ENCODE peak calls at places on chromosomes 16 and 17, in six cellular contexts. One of them, this sample, is unnamed.
A peak's percentile ranks its signal among the peaks of the same experiment; 100 is the strongest.

GRCh38 chr17:3792481-3792880 is 8.5 kb downstream of the ITGAE start:
- DNase-seq in transverse colon: no peak
- DNase-seq in neural progenitor cell: no peak
- DNase-seq in ascending aorta: no peak
- DNase-seq in neuronal stem cell: no peak
- DNase-seq in AG10803: no peak
- DNase-seq in this sample: no peak

GRCh38 chr17:42329025-42329976 is 41.0 kb downstream of the STAT5A start:
- DNase-seq in transverse colon: no peak
- DNase-seq in neural progenitor cell: peak; percentile 90
- DNase-seq in ascending aorta: no peak
- DNase-seq in neuronal stem cell: peak; percentile 80
- DNase-seq in AG10803: peak; percentile 80
- DNase-seq in this sample: no peak

GRCh38 chr17:14616508-14616907 is 315.6 kb downstream of the HS3ST3B1 start:
- DNase-seq in transverse colon: no peak
- DNase-seq in neural progenitor cell: no peak
- DNase-seq in ascending aorta: no peak
- DNase-seq in neuronal stem cell: no peak
- DNase-seq in AG10803: peak; percentile 13
- DNase-seq in this sample: no peak

GRCh38 chr16:70568601-70569217 is 45.1 kb downstream of the SF3B3 start:
- DNase-seq in transverse colon: no peak
- DNase-seq in neural progenitor cell: no peak
- DNase-seq in ascending aorta: no peak
- DNase-seq in neuronal stem cell: no peak
- DNase-seq in AG10803: no peak
- DNase-seq in this sample: no peak

GRCh38 chr17:45722161-45722560 is 62.0 kb upstream of the CRHR1 start:
- DNase-seq in transverse colon: no peak
- DNase-seq in neural progenitor cell: peak; percentile 83
- DNase-seq in ascending aorta: no peak
- DNase-seq in neuronal stem cell: no peak
- DNase-seq in AG10803: no peak
- DNase-seq in this sample: no peak

GRCh38 chr17:57911021-57911420 is 44.2 kb downstream of the CUEDC1 start:
- DNase-seq in transverse colon: no peak
- DNase-seq in neural progenitor cell: no peak
- DNase-seq in ascending aorta: no peak
- DNase-seq in neuronal stem cell: no peak
- DNase-seq in AG10803: no peak
- DNase-seq in this sample: no peak

GRCh38 chr17:29110372-29110757 is 67.4 kb downstream of the PIPOX start:
- DNase-seq in transverse colon: no peak
- DNase-seq in neural progenitor cell: no peak
- DNase-seq in ascending aorta: no peak
- DNase-seq in neuronal stem cell: no peak
- DNase-seq in AG10803: no peak
- DNase-seq in this sample: no peak

GRCh38 chr17:21374455-21375161 is 1.5 kb upstream of the KCNJ12 start:
- DNase-seq in transverse colon: no peak
- DNase-seq in neural progenitor cell: no peak
- DNase-seq in ascending aorta: no peak
- DNase-seq in neuronal stem cell: no peak
- DNase-seq in AG10803: no peak
- DNase-seq in this sample: no peak

GRCh38 chr17:81517339-81518112 is 4.9 kb upstream of the ACTG1 start:
- DNase-seq in transverse colon: peak; percentile 67
- DNase-seq in neural progenitor cell: peak; percentile 46
- DNase-seq in ascending aorta: no peak
- DNase-seq in neuronal stem cell: no peak
- DNase-seq in AG10803: no peak
- DNase-seq in this sample: peak; percentile 53

GRCh38 chr17:31672161-31672819 is 186.8 kb downstream of the COPRS start:
- DNase-seq in transverse colon: no peak
- DNase-seq in neural progenitor cell: no peak
- DNase-seq in ascending aorta: no peak
- DNase-seq in neuronal stem cell: no peak
- DNase-seq in AG10803: no peak
- DNase-seq in this sample: no peak

GRCh38 chr16:86575754-86576557 is 2.4 kb upstream of the FOXL1 start:
- DNase-seq in transverse colon: peak; percentile 60
- DNase-seq in neural progenitor cell: peak; percentile 97
- DNase-seq in ascending aorta: peak; percentile 96
- DNase-seq in neuronal stem cell: peak; percentile 89
- DNase-seq in AG10803: peak; percentile 94
- DNase-seq in this sample: peak; percentile 77

GRCh38 chr16:25089346-25089745 is 22.2 kb upstream of the LCMT1 start:
- DNase-seq in transverse colon: peak; percentile 81
- DNase-seq in neural progenitor cell: no peak
- DNase-seq in ascending aorta: no peak
- DNase-seq in neuronal stem cell: no peak
- DNase-seq in AG10803: no peak
- DNase-seq in this sample: peak; percentile 53

GRCh38 chr17:11294826-11295225 is 53.8 kb downstream of the SHISA6 start:
- DNase-seq in transverse colon: no peak
- DNase-seq in neural progenitor cell: no peak
- DNase-seq in ascending aorta: no peak
- DNase-seq in neuronal stem cell: no peak
- DNase-seq in AG10803: no peak
- DNase-seq in this sample: no peak

GRCh38 chr17:1302761-1303160 is 23.3 kb downstream of the TRARG1 start:
- DNase-seq in transverse colon: no peak
- DNase-seq in neural progenitor cell: no peak
- DNase-seq in ascending aorta: no peak
- DNase-seq in neuronal stem cell: no peak
- DNase-seq in AG10803: no peak
- DNase-seq in this sample: no peak

GRCh38 chr17:1298616-1299015 is 19.2 kb downstream of the TRARG1 start:
- DNase-seq in transverse colon: no peak
- DNase-seq in neural progenitor cell: peak; percentile 73
- DNase-seq in ascending aorta: no peak
- DNase-seq in neuronal stem cell: no peak
- DNase-seq in AG10803: no peak
- DNase-seq in this sample: peak; percentile 39

GRCh38 chr17:1299729-1300579 is 20.5 kb downstream of the TRARG1 start:
- DNase-seq in transverse colon: no peak
- DNase-seq in neural progenitor cell: no peak
- DNase-seq in ascending aorta: no peak
- DNase-seq in neuronal stem cell: no peak
- DNase-seq in AG10803: no peak
- DNase-seq in this sample: no peak

GRCh38 chr17:1301546-1301945 is 22.1 kb downstream of the TRARG1 start:
- DNase-seq in transverse colon: no peak
- DNase-seq in neural progenitor cell: no peak
- DNase-seq in ascending aorta: no peak
- DNase-seq in neuronal stem cell: no peak
- DNase-seq in AG10803: no peak
- DNase-seq in this sample: no peak

DNA sequence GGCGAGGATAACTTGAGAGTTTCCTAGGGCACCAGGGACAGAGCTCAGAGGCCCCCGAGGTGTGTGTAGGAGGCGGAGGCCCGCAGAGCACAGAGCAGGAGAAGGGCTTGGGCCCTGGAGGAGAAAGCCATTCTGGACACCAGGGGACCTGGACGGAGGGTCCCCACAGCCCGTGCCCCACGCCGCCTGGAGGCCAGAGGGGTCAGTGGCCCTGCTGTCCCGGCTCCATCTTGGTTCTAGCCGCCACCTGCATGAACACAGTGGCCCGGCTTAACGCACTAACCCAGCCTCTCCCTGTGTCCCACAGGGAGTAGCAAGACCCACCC is 21.1 kb downstream of the TRARG1 start:
- DNase-seq in transverse colon: no peak
- DNase-seq in neural progenitor cell: no peak
- DNase-seq in ascending aorta: no peak
- DNase-seq in neuronal stem cell: no peak
- DNase-seq in AG10803: no peak
- DNase-seq in this sample: no peak
- H3K4me3 ChIP-seq in transverse colon: no peak overlapping the region
- H3K4me3 ChIP-seq in neural progenitor cell: no peak overlapping the region
- H3K4me3 ChIP-seq in ascending aorta: no peak overlapping the region
- H3K4me3 ChIP-seq in neuronal stem cell: no peak overlapping the region
- H3K4me3 ChIP-seq in AG10803: no peak overlapping the region
- H3K4me3 ChIP-seq in this sample: no peak overlapping the region

GRCh38 chr17:63930951-63931575 is 1.1 kb downstream of the CD79B start:
- DNase-seq in transverse colon: peak; percentile 80
- DNase-seq in neural progenitor cell: peak; percentile 30
- DNase-seq in ascending aorta: peak; percentile 79
- DNase-seq in neuronal stem cell: no peak
- DNase-seq in AG10803: no peak
- DNase-seq in this sample: peak; percentile 72
- H3K4me3 ChIP-seq in transverse colon: peak overlapping the region; percentile 30
- H3K4me3 ChIP-seq in neural progenitor cell: no peak overlapping the region
- H3K4me3 ChIP-seq in ascending aorta: no peak overlapping the region
- H3K4me3 ChIP-seq in neuronal stem cell: no peak overlapping the region
- H3K4me3 ChIP-seq in AG10803: no peak overlapping the region
- H3K4me3 ChIP-seq in this sample: no peak overlapping the region

GRCh38 chr17:49572806-49573420 is 2.8 kb upstream of the NXPH3 start:
- DNase-seq in transverse colon: no peak
- DNase-seq in neural progenitor cell: no peak
- DNase-seq in ascending aorta: peak; percentile 59
- DNase-seq in neuronal stem cell: no peak
- DNase-seq in AG10803: no peak
- DNase-seq in this sample: no peak

GRCh38 chr17:49572226-49572625 is 3.4 kb upstream of the NXPH3 start:
- DNase-seq in transverse colon: no peak
- DNase-seq in neural progenitor cell: no peak
- DNase-seq in ascending aorta: peak; percentile 61
- DNase-seq in neuronal stem cell: no peak
- DNase-seq in AG10803: no peak
- DNase-seq in this sample: no peak

GRCh38 chr17:49571283-49571682 is 4.4 kb upstream of the NXPH3 start:
- DNase-seq in transverse colon: no peak
- DNase-seq in neural progenitor cell: no peak
- DNase-seq in ascending aorta: no peak
- DNase-seq in neuronal stem cell: no peak
- DNase-seq in AG10803: no peak
- DNase-seq in this sample: no peak

GRCh38 chr17:49571764-49572163 is 3.9 kb upstream of the NXPH3 start:
- DNase-seq in transverse colon: no peak
- DNase-seq in neural progenitor cell: no peak
- DNase-seq in ascending aorta: no peak
- DNase-seq in neuronal stem cell: no peak
- DNase-seq in AG10803: no peak
- DNase-seq in this sample: no peak

DNA sequence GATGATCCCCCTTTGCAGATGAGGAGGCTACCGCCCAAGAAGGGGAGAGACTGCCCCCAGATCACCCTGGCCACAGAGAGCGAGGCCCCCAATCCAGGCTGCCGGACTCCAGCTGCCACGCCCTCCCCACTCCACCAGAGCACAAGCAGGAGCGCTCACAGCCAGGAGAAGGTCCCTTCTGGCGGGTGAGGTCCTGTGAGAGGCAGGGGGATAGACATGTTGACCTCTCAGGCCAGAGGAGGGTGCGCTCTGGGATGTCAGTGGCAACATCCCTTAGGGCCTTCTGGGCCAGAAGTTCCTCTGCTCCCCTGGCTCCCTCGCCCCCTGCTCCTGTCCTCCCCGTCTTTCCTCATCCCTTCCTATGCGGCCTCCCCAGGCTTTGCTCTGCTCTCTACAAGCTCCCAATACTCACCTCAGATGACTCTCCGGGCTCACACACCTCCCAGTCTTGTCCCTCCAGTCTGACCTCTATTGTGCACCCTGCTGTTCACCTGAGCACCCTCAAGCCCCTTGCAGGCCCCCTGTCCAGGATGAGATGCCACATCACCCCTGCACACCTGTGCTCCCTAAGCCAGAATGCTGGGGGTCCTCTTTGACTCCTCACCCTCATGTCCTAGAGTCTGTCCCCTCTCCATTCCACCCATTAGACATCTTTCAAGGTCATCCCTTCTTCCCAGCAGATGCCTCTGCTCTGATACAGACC is 5.0 kb upstream of the NXPH3 start:
- DNase-seq in transverse colon: no peak
- DNase-seq in neural progenitor cell: no peak
- DNase-seq in ascending aorta: peak; percentile 66
- DNase-seq in neuronal stem cell: no peak
- DNase-seq in AG10803: no peak
- DNase-seq in this sample: no peak
- H3K4me3 ChIP-seq in transverse colon: no peak overlapping the region
- H3K4me3 ChIP-seq in neural progenitor cell: no peak overlapping the region
- H3K4me3 ChIP-seq in ascending aorta: no peak overlapping the region
- H3K4me3 ChIP-seq in neuronal stem cell: peak overlapping the region; percentile 2
- H3K4me3 ChIP-seq in AG10803: no peak overlapping the region
- H3K4me3 ChIP-seq in this sample: no peak overlapping the region

GRCh38 chr16:30028438-30029093 is 2.5 kb downstream of the TLCD3B start:
- DNase-seq in transverse colon: no peak
- DNase-seq in neural progenitor cell: peak; percentile 89
- DNase-seq in ascending aorta: no peak
- DNase-seq in neuronal stem cell: peak; percentile 59
- DNase-seq in AG10803: no peak
- DNase-seq in this sample: no peak

GRCh38 chr16:30025574-30025973 is 2.6 kb downstream of the C16orf92 start:
- DNase-seq in transverse colon: no peak
- DNase-seq in neural progenitor cell: no peak
- DNase-seq in ascending aorta: no peak
- DNase-seq in neuronal stem cell: no peak
- DNase-seq in AG10803: no peak
- DNase-seq in this sample: no peak

GRCh38 chr16:30030011-30030685 is 923 bp downstream of the TLCD3B start:
- DNase-seq in transverse colon: no peak
- DNase-seq in neural progenitor cell: peak; percentile 46
- DNase-seq in ascending aorta: no peak
- DNase-seq in neuronal stem cell: no peak
- DNase-seq in AG10803: no peak
- DNase-seq in this sample: no peak

GRCh38 chr16:30026449-30026848 is 3.5 kb downstream of the C16orf92 start:
- DNase-seq in transverse colon: no peak
- DNase-seq in neural progenitor cell: no peak
- DNase-seq in ascending aorta: no peak
- DNase-seq in neuronal stem cell: no peak
- DNase-seq in AG10803: no peak
- DNase-seq in this sample: no peak

DNA sequence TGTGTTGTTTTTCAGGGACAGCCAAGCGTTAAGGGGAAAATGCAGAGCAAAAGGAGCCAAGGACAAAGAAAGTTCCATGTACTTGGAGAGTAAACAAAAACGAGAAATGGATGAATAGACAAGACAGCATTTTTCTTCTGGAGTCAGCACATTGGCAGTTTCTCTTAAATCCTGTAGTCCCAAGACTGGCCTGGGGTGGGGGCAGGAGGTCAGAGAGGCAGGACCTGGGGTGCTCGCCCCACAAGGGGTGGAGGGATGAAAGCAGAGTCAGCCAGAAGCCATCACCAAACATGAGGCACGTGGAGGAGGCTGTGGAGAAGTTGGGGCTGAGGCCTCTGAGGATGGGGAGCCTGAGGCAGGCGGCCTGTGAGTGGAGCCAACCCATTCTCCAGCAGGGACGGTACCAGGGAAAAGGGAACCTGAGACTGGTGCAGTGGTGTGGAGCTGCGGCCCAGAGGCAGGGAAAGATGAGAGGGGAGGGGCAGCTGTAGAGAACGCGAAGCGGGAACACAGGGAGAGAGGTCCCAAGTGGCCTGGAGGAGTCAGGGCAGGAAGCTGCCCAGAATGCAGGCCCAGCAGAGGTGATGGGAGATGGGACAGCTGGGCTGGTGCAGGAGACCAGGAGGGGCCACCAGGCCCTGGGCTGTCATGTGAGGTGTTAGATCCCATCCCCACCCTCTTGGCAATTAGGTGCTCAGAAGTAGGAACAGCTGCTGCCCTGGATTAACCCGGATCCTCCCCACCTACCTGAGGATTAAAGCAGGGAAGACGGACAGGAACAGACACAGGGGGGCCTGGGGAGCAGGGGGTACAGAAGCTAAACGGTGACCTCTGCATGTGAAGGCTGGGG is 3.3 kb downstream of the TLCD3B start:
- DNase-seq in transverse colon: no peak
- DNase-seq in neural progenitor cell: no peak
- DNase-seq in ascending aorta: no peak
- DNase-seq in neuronal stem cell: no peak
- DNase-seq in AG10803: no peak
- DNase-seq in this sample: no peak
- H3K4me3 ChIP-seq in transverse colon: no peak overlapping the region
- H3K4me3 ChIP-seq in neural progenitor cell: no peak overlapping the region
- H3K4me3 ChIP-seq in ascending aorta: no peak overlapping the region
- H3K4me3 ChIP-seq in neuronal stem cell: no peak overlapping the region
- H3K4me3 ChIP-seq in AG10803: no peak overlapping the region
- H3K4me3 ChIP-seq in this sample: no peak overlapping the region